ENCODE peak calls at places on chromosome 6, in nine cellular contexts. V is prostate gland, B is A549, L is adrenal gland, U is transverse colon, K is sigmoid colon, C is GM12878, H is heart left ventricle, D is endothelial cell of umbilical vein. P is an unnamed sample.

GRCh38 chr6:43771210-43771857 is 1.3 kb downstream of the VEGFA start:
- DNase-seq in D (peak), L (peak), H (peak), B (peak), V (peak), U (peak), C (no peak), K (peak), P (peak)

GRCh38 chr6:92329416-92329815 is 1089.9 kb downstream of the EPHA7 start:
- DNase-seq in D (peak), H (no peak), L (no peak), V (no peak), C (no peak), B (no peak), K (no peak), U (no peak), P (no peak)

GRCh38 chr6:128520436-128521301 is at the start of gene PTPRK:
- DNase-seq in C (no peak), D (peak), H (peak), L (peak), V (peak), K (peak), B (peak), U (peak), P (peak)

GRCh38 chr6:168730931-168731716 is 290.1 kb downstream of the SMOC2 start:
- DNase-seq in B (no peak), V (no peak), H (no peak), C (no peak), D (no peak), K (no peak), L (no peak), U (no peak), P (no peak)

GRCh38 chr6:51462896-51463679 is 624.3 kb downstream of the PKHD1 start:
- DNase-seq in K (no peak), B (no peak), D (no peak), L (no peak), U (no peak), H (no peak), V (no peak), C (no peak), P (no peak)

GRCh38 chr6:74070091-74070490 is 374.1 kb downstream of the CD109 start:
- DNase-seq in B (no peak), K (no peak), V (no peak), C (no peak), U (no peak), H (no peak), D (no peak), L (no peak), P (no peak)

GRCh38 chr6:131519670-131520436 is 53.2 kb upstream of the ARG1 start:
- DNase-seq in D (peak), B (peak), K (no peak), C (no peak), H (no peak), V (peak), U (peak), L (peak), P (no peak)

GRCh38 chr6:56521454-56521853 is 121.2 kb downstream of the DST start:
- DNase-seq in D (no peak), K (no peak), C (no peak), U (no peak), B (no peak), V (no peak), L (no peak), H (no peak), P (no peak)

GRCh38 chr6:157068691-157069228 is 254.6 kb downstream of the TMEM242 start:
- DNase-seq in H (no peak), D (no peak), K (no peak), C (peak), U (no peak), B (no peak), L (no peak), V (no peak), P (no peak)

GRCh38 chr6:39377530-39377929 is 55.0 kb upstream of the KCNK16 start:
- DNase-seq in K (peak), B (peak), C (no peak), D (peak), U (peak), V (peak), L (peak), H (peak), P (peak)

GRCh38 chr6:150325093-150325772 is 43.6 kb upstream of the IYD start:
- DNase-seq in U (no peak), D (no peak), L (no peak), B (no peak), C (no peak), V (no peak), H (no peak), K (no peak), P (no peak)

GRCh38 chr6:168226095-168226781 is 93.3 kb downstream of the DACT2 start:
- DNase-seq in V (no peak), K (no peak), D (no peak), C (no peak), L (no peak), B (no peak), H (no peak), U (no peak), P (no peak)

GRCh38 chr6:135686784-135687301 is 164.7 kb upstream of the PDE7B start:
- DNase-seq in B (no peak), U (no peak), L (no peak), H (no peak), D (peak), K (no peak), C (no peak), V (no peak), P (no peak)

GRCh38 chr6:19444041-19444440 is 393.1 kb upstream of the ID4 start:
- DNase-seq in V (no peak), U (no peak), D (no peak), L (no peak), C (no peak), B (no peak), H (no peak), K (no peak), P (no peak)

GRCh38 chr6:20952605-20953004 is 418.3 kb downstream of the CDKAL1 start:
- DNase-seq in D (peak), C (no peak), K (no peak), H (no peak), B (no peak), U (no peak), L (no peak), V (no peak), P (peak)

GRCh38 chr6:37630281-37630799 is 67.3 kb downstream of the MDGA1 start:
- DNase-seq in L (peak), C (no peak), H (peak), B (peak), V (no peak), D (peak), K (peak), U (no peak), P (peak)

GRCh38 chr6:30357678-30358339 is 12.9 kb downstream of the RPP21 start:
- DNase-seq in C (no peak), K (peak), U (peak), D (peak), H (no peak), B (peak), V (peak), L (peak), P (no peak)

GRCh38 chr6:35601331-35602132 is 87.2 kb downstream of the FKBP5 start:
- DNase-seq in K (peak), U (peak), L (no peak), V (peak), B (peak), C (no peak), H (peak), D (peak), P (peak)

GRCh38 chr6:36911946-36912555 is 26.3 kb downstream of the C6orf89 start:
- DNase-seq in V (no peak), D (peak), C (peak), H (no peak), B (no peak), U (no peak), L (no peak), K (no peak), P (no peak)

GRCh38 chr6:43733471-43734293 is 36.3 kb upstream of the VEGFA start:
- DNase-seq in C (peak), H (no peak), D (no peak), V (no peak), K (no peak), B (no peak), L (no peak), U (no peak), P (no peak)

GRCh38 chr6:4010682-4011081 is 68.3 kb downstream of the FAM217A start:
- DNase-seq in D (no peak), H (no peak), L (no peak), K (no peak), B (no peak), U (no peak), V (no peak), C (no peak), P (no peak)

GRCh38 chr6:18388942-18389341 is 1.8 kb downstream of the RNF144B start:
- DNase-seq in B (peak), H (no peak), K (no peak), V (peak), C (no peak), D (peak), U (no peak), L (no peak), P (no peak)

GRCh38 chr6:152386131-152386530 is 251.0 kb downstream of the SYNE1 start:
- DNase-seq in H (no peak), K (no peak), L (no peak), V (no peak), D (no peak), B (peak), U (no peak), C (no peak), P (no peak)

GRCh38 chr6:152375200-152375599 is 262.0 kb downstream of the SYNE1 start:
- DNase-seq in C (no peak), D (no peak), K (no peak), U (no peak), H (no peak), V (no peak), L (no peak), B (no peak), P (no peak)

GRCh38 chr6:152380993-152381898 is 255.9 kb downstream of the SYNE1 start:
- DNase-seq in V (peak), H (peak), B (peak), L (peak), U (peak), K (peak), D (peak), C (no peak), P (peak)

GRCh38 chr6:152378154-152378553 is 259.0 kb downstream of the SYNE1 start:
- DNase-seq in B (no peak), U (no peak), K (no peak), D (no peak), V (no peak), C (no peak), L (no peak), H (no peak), P (no peak)

DNA sequence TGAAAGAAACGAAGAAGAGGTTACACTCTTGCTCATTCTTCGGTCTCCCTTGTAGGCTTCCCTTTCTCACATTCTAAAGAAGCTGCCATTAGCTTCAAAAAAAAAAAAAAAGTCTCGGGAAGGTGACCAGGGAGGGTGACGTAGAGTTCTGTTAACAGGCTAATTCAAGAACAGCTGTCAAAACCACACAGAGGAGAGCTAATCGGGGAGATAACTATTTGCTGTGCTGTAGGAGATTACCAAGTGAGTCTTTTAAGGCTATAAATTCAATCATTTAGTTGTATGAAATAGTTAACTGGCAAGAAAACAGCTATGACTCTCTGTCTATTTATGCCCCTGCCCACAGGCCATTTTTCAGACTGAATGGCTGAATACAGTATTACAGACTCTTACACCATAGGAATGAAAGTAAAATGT is 256.8 kb downstream of the SYNE1 start:
- DNase-seq in U (no peak), C (no peak), V (no peak), K (no peak), B (peak), H (no peak), D (peak), L (no peak), P (no peak)
- H3K4me3 ChIP-seq in U (peak), C (no peak), V (peak), K (peak), B (peak), H (peak), D (peak), L (peak), P (peak)

DNA sequence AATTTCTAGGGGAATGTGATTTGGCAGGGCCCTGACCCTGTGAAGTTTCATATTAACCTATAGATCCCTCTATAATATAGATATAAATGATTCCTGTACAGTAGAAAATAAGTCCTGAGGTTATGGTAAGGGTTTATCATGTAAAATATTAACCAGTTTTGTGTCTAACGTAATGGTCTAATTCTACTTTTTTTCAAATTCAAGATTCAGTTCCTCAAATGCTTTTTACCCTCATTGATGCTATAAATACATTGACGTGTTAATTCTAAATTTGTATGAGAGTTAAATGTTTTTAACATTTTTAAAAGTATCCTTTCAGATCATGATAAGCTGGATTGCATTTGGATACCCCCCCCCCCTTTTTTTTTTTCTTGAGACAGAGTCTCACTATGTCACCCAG is 169.4 kb downstream of the MEI4 start:
- DNase-seq in V (no peak), H (no peak), D (no peak), C (no peak), L (no peak), B (no peak), U (no peak), K (no peak), P (no peak)
- H3K27ac ChIP-seq in V (no peak), H (no peak), D (no peak), C (no peak), L (no peak), B (no peak), U (no peak), K (no peak), P (no peak)

GRCh38 chr6:169898788-169899480 is 147.5 kb downstream of the ERMARD start:
- DNase-seq in K (peak), C (no peak), U (no peak), D (peak), V (no peak), H (no peak), L (no peak), B (no peak), P (no peak)
- TF ChIP-seq POLR2A in K (no peak), C (no peak), U (no peak), D (no peak), V (no peak), H (no peak), L (no peak), B (no peak), P (no peak)

DNA sequence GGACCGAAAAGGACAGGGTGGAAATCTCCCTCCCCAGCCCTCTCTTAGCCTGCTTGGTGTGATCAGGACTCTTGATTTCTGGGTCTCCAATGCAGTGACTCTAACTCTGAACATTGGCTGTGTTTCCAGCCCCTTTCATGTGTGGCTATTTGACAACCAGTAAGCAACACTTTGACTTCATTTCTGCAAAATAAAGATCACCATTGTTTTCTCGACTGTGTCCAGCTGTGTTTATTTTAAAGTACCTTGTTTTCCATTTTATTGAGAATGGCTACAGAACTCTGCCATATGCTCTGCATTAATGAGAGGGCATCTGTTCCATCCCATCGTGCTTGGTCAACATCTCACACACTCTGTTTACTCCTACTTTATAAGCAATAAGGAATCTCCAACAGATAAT is 60.9 kb upstream of the TAGAP start:
- DNase-seq in H (no peak), C (no peak), U (no peak), B (no peak), L (no peak), D (no peak), V (no peak), K (no peak), P (no peak)
- H3K4me3 ChIP-seq in H (no peak), C (no peak), U (no peak), B (no peak), L (no peak), D (no peak), V (no peak), K (no peak), P (no peak)

DNA sequence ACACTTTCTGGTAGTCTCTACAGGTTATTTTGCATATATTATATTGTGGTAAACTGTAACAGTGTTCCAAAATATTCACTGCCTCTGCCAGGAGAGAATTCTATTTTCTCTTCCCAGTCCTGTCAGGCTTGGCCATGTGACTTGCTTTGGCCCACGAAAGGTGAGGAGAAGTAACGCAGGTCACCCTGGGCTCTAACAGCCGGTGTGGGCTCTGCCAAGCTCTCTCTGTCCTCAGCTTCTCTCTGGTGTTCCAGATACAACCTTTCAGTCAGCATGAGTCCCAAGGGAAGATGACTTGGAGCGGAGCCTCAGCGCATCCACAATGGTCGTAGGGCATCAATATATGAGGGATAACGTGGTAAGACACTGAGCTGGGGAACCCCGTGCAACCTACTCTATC is 113.0 kb upstream of the RREB1 start:
- DNase-seq in U (no peak), H (peak), L (no peak), C (no peak), B (no peak), K (no peak), D (no peak), V (no peak), P (peak)
- H3K27ac ChIP-seq in U (no peak), H (peak), L (no peak), C (no peak), B (no peak), K (no peak), D (no peak), V (no peak), P (peak)

GRCh38 chr6:76703786-76704185 is 631.3 kb upstream of the IMPG1 start:
- DNase-seq in D (no peak), K (no peak), B (no peak), V (no peak), C (no peak), H (no peak), L (no peak), U (no peak), P (no peak)

GRCh38 chr6:76708641-76709331 is 636.3 kb upstream of the IMPG1 start:
- DNase-seq in L (no peak), B (no peak), C (no peak), H (no peak), K (no peak), V (no peak), U (no peak), D (peak), P (no peak)

GRCh38 chr6:76706566-76706965 is 634.1 kb upstream of the IMPG1 start:
- DNase-seq in V (no peak), C (no peak), L (no peak), D (no peak), K (no peak), H (no peak), U (no peak), B (no peak), P (no peak)

GRCh38 chr6:76707630-76708029 is 635.2 kb upstream of the IMPG1 start:
- DNase-seq in H (no peak), L (no peak), V (no peak), K (no peak), B (no peak), U (no peak), D (no peak), C (no peak), P (no peak)

DNA sequence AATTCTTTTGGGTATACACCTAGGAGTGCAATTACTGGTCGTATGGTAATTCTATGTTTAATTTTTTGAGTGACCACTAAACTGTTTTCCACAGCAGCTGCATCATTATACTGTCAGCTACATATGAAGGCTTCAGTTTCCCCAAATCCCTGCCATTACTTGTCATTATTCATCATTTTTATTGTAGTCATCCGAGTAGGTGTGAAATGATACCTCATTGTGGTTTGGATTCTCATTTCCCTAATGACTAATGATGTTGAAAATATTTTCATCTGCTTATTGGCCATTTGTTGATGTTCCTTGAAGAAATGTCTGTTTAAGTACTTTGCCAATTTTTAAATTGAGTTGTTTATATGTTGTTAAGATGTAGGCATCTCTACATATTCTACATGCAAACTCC is 633.6 kb upstream of the IMPG1 start:
- DNase-seq in B (no peak), C (no peak), K (no peak), L (no peak), H (no peak), V (no peak), U (no peak), D (no peak), P (no peak)
- TF ChIP-seq POLR2A in B (no peak), C (no peak), K (no peak), L (no peak), H (no peak), V (no peak), U (no peak), D (no peak), P (no peak)

GRCh38 chr6:71412559-71412958 is 123.9 kb downstream of the OGFRL1 start:
- DNase-seq in D (no peak), H (no peak), C (no peak), K (no peak), B (no peak), L (no peak), U (no peak), V (no peak), P (peak)

GRCh38 chr6:71408966-71409723 is 120.5 kb downstream of the OGFRL1 start:
- DNase-seq in K (no peak), D (no peak), C (no peak), L (no peak), H (no peak), V (no peak), U (no peak), B (no peak), P (no peak)

GRCh38 chr6:71411882-71412281 is 123.3 kb downstream of the OGFRL1 start:
- DNase-seq in D (no peak), V (no peak), H (no peak), C (no peak), K (no peak), B (no peak), U (no peak), L (no peak), P (no peak)

GRCh38 chr6:71410164-71410566 is 121.6 kb downstream of the OGFRL1 start:
- DNase-seq in C (peak), K (no peak), L (no peak), V (no peak), B (peak), D (no peak), H (no peak), U (no peak), P (no peak)

GRCh38 chr6:71410681-71411080 is 122.1 kb downstream of the OGFRL1 start:
- DNase-seq in L (no peak), D (no peak), C (no peak), K (no peak), V (no peak), H (no peak), B (no peak), U (no peak), P (no peak)
- H3K4me3 ChIP-seq in L (no peak), D (no peak), C (no peak), K (no peak), V (no peak), H (no peak), B (peak), U (no peak), P (no peak)

GRCh38 chr6:52499681-52500239 is 77.1 kb downstream of the TRAM2 start:
- DNase-seq in B (no peak), C (no peak), H (peak), L (no peak), D (no peak), K (no peak), V (no peak), U (no peak), P (peak)
- H3K27ac ChIP-seq in B (no peak), C (peak), H (peak), L (no peak), D (no peak), K (no peak), V (no peak), U (peak), P (peak)

P was measured in gastrocnemius medialis.